ENCODE peak calls at places on chromosomes 5 and 9, in four cellular contexts. I, T, H and Y are unnamed samples. For H3K4me1, the result is how much of the 10 kb centered on the place peaks cover.

GRCh38 chr9:36154213-36154952 is 14.8 kb upstream of the CCIN start:
- DNase-seq in I (no peak), T (peak), H (no peak), Y (no peak)

GRCh38 chr9:3028535-3028934 is 184.6 kb upstream of the PUM3 start:
- DNase-seq in I (no peak), T (peak), H (no peak), Y (no peak)

GRCh38 chr5:50968296-50969206 is 302.1 kb downstream of the PARP8 start:
- DNase-seq in I (peak), T (peak), H (no peak), Y (no peak)

GRCh38 chr5:176152191-176152932 is 85.9 kb upstream of the SIMC1 start:
- DNase-seq in I (no peak), T (no peak), H (no peak), Y (peak)

GRCh38 chr9:2524601-2525000 is 97.0 kb upstream of the VLDLR start:
- DNase-seq in I (no peak), T (no peak), H (no peak), Y (no peak)

GRCh38 chr9:126474786-126475485 is 138.8 kb upstream of the LMX1B start:
- DNase-seq in I (no peak), T (no peak), H (no peak), Y (no peak)

GRCh38 chr5:124178050-124178449 is 568.4 kb downstream of the ZNF608 start:
- DNase-seq in I (no peak), T (no peak), H (no peak), Y (no peak)

GRCh38 chr5:885127-885442 is 7.5 kb downstream of the BRD9 start:
- DNase-seq in I (no peak), T (no peak), H (no peak), Y (no peak)

GRCh38 chr9:93585695-93586094 is 9.3 kb downstream of the PHF2 start:
- DNase-seq in I (no peak), T (no peak), H (no peak), Y (no peak)

GRCh38 chr9:77541600-77541999 is 106.5 kb downstream of the GNA14 start:
- DNase-seq in I (no peak), T (no peak), H (no peak), Y (no peak)

GRCh38 chr9:133534346-133535284 is at the start of gene ADAMTSL2:
- DNase-seq in I (no peak), T (peak), H (no peak), Y (no peak)

GRCh38 chr9:133531293-133531692 is 3.2 kb upstream of the ADAMTSL2 start:
- DNase-seq in I (no peak), T (no peak), H (no peak), Y (no peak)

GRCh38 chr9:133535285-133535877 is 877 bp downstream of the ADAMTSL2 start:
- DNase-seq in I (no peak), T (no peak), H (no peak), Y (no peak)

GRCh38 chr9:133533878-133534277 is 626 bp upstream of the ADAMTSL2 start:
- DNase-seq in I (no peak), T (no peak), H (no peak), Y (no peak)

GRCh38 chr9:133532937-133533668 is 1.4 kb upstream of the ADAMTSL2 start:
- DNase-seq in I (peak), T (peak), H (peak), Y (peak)
- H3K4me1 ChIP-seq in I (under half), T (under half), H (under half), Y (under half)

GRCh38 chr9:131100445-131100844 is 4.1 kb downstream of the AIF1L start:
- DNase-seq in I (no peak), T (no peak), H (no peak), Y (no peak)
- H3K4me1 ChIP-seq in I (under half), T (under half), H (half or more), Y (under half)

DNA sequence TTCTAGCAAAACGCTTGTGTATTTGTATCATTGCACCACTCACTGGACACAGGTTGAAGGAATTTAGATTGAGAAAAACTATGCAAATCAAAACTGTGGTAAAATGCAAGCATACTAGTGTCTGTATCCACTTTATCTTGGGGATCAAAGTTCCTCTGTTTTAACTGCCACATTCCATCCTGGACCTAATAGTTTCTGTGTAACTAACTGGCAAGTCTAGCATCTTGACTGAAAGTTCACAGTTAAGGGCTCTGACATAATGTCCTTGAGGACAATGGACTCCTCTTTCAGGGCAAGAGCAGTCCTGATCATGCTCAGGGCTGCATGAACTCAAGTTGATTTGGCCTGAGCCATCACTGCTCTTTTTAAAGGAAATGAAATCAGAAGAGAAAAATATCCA is 30.7 kb downstream of the NFIB start:
- DNase-seq in I (no peak), T (no peak), H (no peak), Y (no peak)
- H3K4me1 ChIP-seq in I (under half), T (under half), H (under half), Y (under half)

GRCh38 chr9:72579880-72580570 is 58.6 kb downstream of the TMC1 start:
- DNase-seq in I (no peak), T (no peak), H (no peak), Y (no peak)
- H3K4me1 ChIP-seq in I (under half), T (under half), H (under half), Y (under half)